ENCODE peak calls at places on chromosomes 16 and 17, in seven cellular contexts. C is DND-41, V is transverse colon, T is HL-60, J is AG04449, H is fibroblast of pulmonary artery, Z is cardiac muscle cell. R is an unnamed sample.

GRCh38 chr16:3596101-3596861 is 15.1 kb downstream of the SLX4 start:
- DNase-seq in V (no peak), J (no peak), T (no peak), H (no peak), Z (no peak), C (no peak), R (no peak)

GRCh38 chr16:57372372-57373116 is at the start of gene CX3CL1:
- DNase-seq in Z (peak; percentile 69), H (peak; percentile 50), T (no peak), C (no peak), J (no peak), V (peak; percentile 76), R (peak; percentile 74)

GRCh38 chr16:84933774-84934571 is 77.4 kb downstream of the ZDHHC7 start:
- DNase-seq in T (no peak), J (no peak), H (no peak), C (no peak), V (no peak), Z (peak; percentile 32), R (no peak)

GRCh38 chr16:77784441-77785356 is 3.7 kb upstream of the VAT1L start:
- DNase-seq in H (no peak), J (no peak), Z (peak; percentile 17), C (no peak), V (no peak), T (no peak), R (no peak)

GRCh38 chr16:2774161-2774891 is 2.8 kb downstream of the ELOB start:
- DNase-seq in V (no peak), J (no peak), C (no peak), Z (no peak), T (no peak), H (no peak), R (no peak)

GRCh38 chr16:88881675-88882357 is 15.4 kb upstream of the PABPN1L start:
- DNase-seq in J (no peak), C (no peak), V (no peak), Z (no peak), H (no peak), T (no peak), R (no peak)

GRCh38 chr17:59371426-59372099 is 40.1 kb downstream of the YPEL2 start:
- DNase-seq in J (no peak), Z (no peak), C (no peak), T (no peak), H (peak; percentile 44), V (peak; percentile 37), R (no peak)

GRCh38 chr17:17666111-17666714 is 15.0 kb upstream of the RAI1 start:
- DNase-seq in J (peak; percentile 29), T (no peak), H (peak; percentile 55), C (no peak), V (peak; percentile 55), Z (peak; percentile 63), R (peak; percentile 29)

GRCh38 chr17:1122681-1123396 is 56.9 kb downstream of the ABR start:
- DNase-seq in Z (peak; percentile 73), C (peak; percentile 77), J (no peak), V (peak; percentile 94), H (peak; percentile 76), T (peak; percentile 37), R (peak; percentile 88)

GRCh38 chr16:24037335-24037734 is 201.6 kb downstream of the PRKCB start:
- DNase-seq in V (no peak), J (no peak), T (no peak), C (no peak), Z (no peak), H (no peak), R (no peak)

GRCh38 chr16:3712830-3713476 is 4.4 kb downstream of the TRAP1 start:
- DNase-seq in T (no peak), J (no peak), V (no peak), C (no peak), Z (no peak), H (no peak), R (no peak)

GRCh38 chr17:19752216-19753048 is 4.3 kb upstream of the ALDH3A1 start:
- DNase-seq in H (no peak), V (no peak), Z (no peak), T (no peak), J (no peak), C (no peak), R (no peak)

GRCh38 chr17:27535178-27535928 is 79.1 kb downstream of the KSR1 start:
- DNase-seq in Z (no peak), J (no peak), T (no peak), C (no peak), H (no peak), V (peak; percentile 39), R (no peak)

GRCh38 chr17:65230040-65230439 is 92.9 kb downstream of the RGS9 start:
- DNase-seq in V (no peak), J (no peak), T (no peak), H (no peak), Z (no peak), C (no peak), R (no peak)

GRCh38 chr16:46903255-46903905 is 19.2 kb downstream of the GPT2 start:
- DNase-seq in C (no peak), H (no peak), V (peak; percentile 74), Z (no peak), J (no peak), T (no peak), R (no peak)

GRCh38 chr17:48014603-48015037 is 23.0 kb downstream of the COPZ2 start:
- DNase-seq in J (no peak), Z (no peak), V (no peak), C (no peak), T (no peak), H (no peak), R (no peak)

GRCh38 chr16:69217433-69217832 is 30.5 kb downstream of the SNTB2 start:
- DNase-seq in J (no peak), V (no peak), T (no peak), H (peak; percentile 48), C (no peak), Z (peak; percentile 50), R (peak; percentile 1)

GRCh38 chr16:6020162-6020980 is 922.8 kb upstream of the EEF2KMT start:
- DNase-seq in C (no peak), T (no peak), H (no peak), Z (no peak), V (no peak), J (no peak), R (no peak)

GRCh38 chr16:73420244-73421040 is 372.5 kb upstream of the ZFHX3 start:
- DNase-seq in J (no peak), Z (no peak), C (no peak), V (no peak), H (no peak), T (no peak), R (no peak)

GRCh38 chr17:68456529-68457167 is 648 bp downstream of the WIPI1 start:
- DNase-seq in H (peak; percentile 92), T (peak; percentile 19), C (no peak), V (peak; percentile 82), Z (peak; percentile 95), J (peak; percentile 69), R (peak; percentile 71)

GRCh38 chr16:81478876-81479496 is 34.4 kb downstream of the CMIP start:
- DNase-seq in J (no peak), Z (no peak), T (peak; percentile 83), V (peak; percentile 73), C (no peak), H (no peak), R (no peak)

GRCh38 chr16:75029854-75030253 is 31.0 kb downstream of the ZNRF1 start:
- DNase-seq in T (no peak), J (peak; percentile 63), Z (no peak), V (no peak), H (peak; percentile 43), C (no peak), R (peak; percentile 16)

GRCh38 chr16:11503566-11503965 is 83.2 kb downstream of the LITAF start:
- DNase-seq in V (no peak), Z (no peak), C (no peak), H (no peak), J (no peak), T (no peak), R (no peak)

GRCh38 chr17:76524598-76525512 is 12.7 kb downstream of the CYGB start:
- DNase-seq in H (peak; percentile 76), C (no peak), T (no peak), V (peak; percentile 43), J (no peak), Z (peak; percentile 65), R (peak; percentile 47)

GRCh38 chr17:61253293-61253801 is 146.3 kb upstream of the TBX2 start:
- DNase-seq in V (no peak), J (no peak), T (no peak), C (no peak), Z (peak; percentile 66), H (no peak), R (no peak)

GRCh38 chr17:58270476-58271290 is 10.1 kb downstream of the MPO start:
- DNase-seq in J (no peak), C (no peak), T (peak; percentile 33), H (no peak), V (no peak), Z (no peak), R (no peak)
- TF ChIP-seq CTCF in J (no peak), C (peak; percentile 29), T (peak; percentile 11), H (no peak), V (no peak), Z (peak; percentile 13), R (no peak)

DNA sequence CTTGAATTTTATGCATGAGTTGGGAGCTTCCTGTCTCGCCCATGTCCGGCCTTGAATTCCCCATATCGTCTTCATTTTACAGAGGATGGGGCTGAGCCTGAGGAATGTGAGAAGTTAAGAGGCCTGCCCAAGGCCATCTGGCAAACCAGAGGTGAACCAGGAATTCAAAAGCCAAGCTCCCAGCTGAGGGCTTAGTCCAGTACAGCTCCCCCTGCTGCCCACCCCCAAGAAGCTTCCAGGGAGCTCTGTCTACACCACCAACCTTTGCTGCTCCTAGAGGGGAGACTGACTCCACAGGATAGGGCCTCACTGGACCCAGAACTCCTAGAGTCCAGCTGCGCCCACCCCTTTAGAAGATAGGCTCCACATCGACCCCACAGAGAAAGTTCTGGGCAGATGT is 20.7 kb upstream of the C16orf78 start:
- DNase-seq in C (no peak), H (no peak), Z (peak; percentile 11), T (no peak), V (no peak), J (no peak), R (peak; percentile 20)
- TF ChIP-seq CTCF in C (peak; percentile 53), H (peak; percentile 26), Z (peak; percentile 24), T (no peak), V (no peak), J (peak; percentile 28), R (no peak)

GRCh38 chr16:67979955-67980678 is at the start of gene DPEP3:
- DNase-seq in H (no peak), T (no peak), V (no peak), J (no peak), Z (peak; percentile 5), C (no peak), R (no peak)
- TF ChIP-seq CTCF in H (peak; percentile 33), T (no peak), V (peak; percentile 8), J (peak; percentile 19), Z (peak; percentile 45), C (peak; percentile 17), R (no peak)

GRCh38 chr16:9594961-9595360 is 503.5 kb downstream of the HAPSTR1 start:
- DNase-seq in H (no peak), T (no peak), V (no peak), Z (no peak), C (no peak), J (no peak), R (no peak)
- TF ChIP-seq CTCF in H (no peak), T (no peak), V (no peak), Z (no peak), C (no peak), J (no peak), R (no peak)

GRCh38 chr17:80859004-80859941 is 132.4 kb upstream of the CHMP6 start:
- DNase-seq in T (no peak), Z (peak; percentile 88), V (peak; percentile 61), J (peak; percentile 76), H (peak; percentile 87), C (no peak), R (no peak)
- TF ChIP-seq CTCF in T (no peak), Z (peak; percentile 33), V (no peak), J (peak; percentile 25), H (peak; percentile 34), C (no peak), R (no peak)

GRCh38 chr16:82630688-82631087 is 3.9 kb downstream of the CDH13 start:
- DNase-seq in H (peak; percentile 62), V (no peak), T (no peak), Z (peak; percentile 51), J (no peak), C (no peak), R (no peak)
- TF ChIP-seq CTCF in H (peak; percentile 48), V (peak; percentile 25), T (no peak), Z (peak; percentile 36), J (peak; percentile 41), C (peak; percentile 13), R (no peak)

R was measured in Calu3.